ENCODE peak calls at places on chromosomes 13 and 19, in ten cellular contexts. M, L, Q, Y, O, J, A, E, N and S are unnamed samples. For H3K4me1, the result is how much of the 10 kb centered on the place peaks cover.

GRCh38 chr13:42337808-42338600 is 66.1 kb downstream of the AKAP11 start:
- DNase-seq in O (no peak), N (no peak), A (no peak), L (no peak), M (no peak), Q (no peak), Y (no peak), J (no peak), E (no peak), S (no peak)

GRCh38 chr13:63901630-63902029 is 2486.0 kb upstream of the PCDH20 start:
- DNase-seq in Y (no peak), O (no peak), A (no peak), J (peak), E (no peak), N (no peak), L (no peak), M (no peak), Q (peak), S (no peak)

GRCh38 chr13:110422913-110423688 is 116.0 kb downstream of the COL4A2 start:
- DNase-seq in A (no peak), J (no peak), O (no peak), Y (no peak), M (no peak), E (no peak), Q (no peak), N (no peak), L (no peak), S (no peak)

GRCh38 chr13:113950451-113951245 is 23.2 kb downstream of the C13orf46 start:
- DNase-seq in Y (no peak), E (no peak), L (no peak), J (no peak), M (no peak), A (no peak), Q (no peak), N (peak), O (no peak), S (no peak)

GRCh38 chr13:73216381-73216831 is 157.6 kb downstream of the KLF5 start:
- DNase-seq in Y (no peak), J (no peak), A (no peak), L (no peak), N (no peak), O (no peak), M (no peak), E (no peak), Q (no peak), S (no peak)

GRCh38 chr13:44331912-44332840 is 41.4 kb upstream of the SERP2 start:
- DNase-seq in L (no peak), N (no peak), Q (no peak), J (no peak), Y (no peak), M (no peak), O (peak), E (no peak), A (peak), S (peak)

GRCh38 chr19:3520166-3521103 is 14.3 kb downstream of the FZR1 start:
- DNase-seq in Q (no peak), E (peak), N (no peak), Y (no peak), O (no peak), L (no peak), A (peak), J (peak), M (no peak), S (no peak)

GRCh38 chr19:58556633-58557252 is 1.7 kb downstream of the UBE2M start:
- DNase-seq in O (no peak), E (no peak), Y (no peak), M (no peak), Q (no peak), J (no peak), L (no peak), A (no peak), N (peak), S (peak)

GRCh38 chr19:58227964-58228583 is 640 bp upstream of the ZNF544 start:
- DNase-seq in A (no peak), E (no peak), J (peak), M (no peak), L (no peak), N (no peak), O (no peak), Y (no peak), Q (no peak), S (no peak)

GRCh38 chr13:75398072-75398471 is 83.9 kb downstream of the TBC1D4 start:
- DNase-seq in O (no peak), A (no peak), M (no peak), Q (no peak), L (no peak), Y (no peak), E (no peak), N (no peak), J (no peak), S (no peak)

GRCh38 chr13:89361909-89362308 is 1690.7 kb downstream of the SLITRK5 start:
- DNase-seq in J (no peak), L (no peak), Q (no peak), Y (no peak), E (no peak), A (no peak), O (no peak), N (no peak), M (no peak), S (no peak)

DNA sequence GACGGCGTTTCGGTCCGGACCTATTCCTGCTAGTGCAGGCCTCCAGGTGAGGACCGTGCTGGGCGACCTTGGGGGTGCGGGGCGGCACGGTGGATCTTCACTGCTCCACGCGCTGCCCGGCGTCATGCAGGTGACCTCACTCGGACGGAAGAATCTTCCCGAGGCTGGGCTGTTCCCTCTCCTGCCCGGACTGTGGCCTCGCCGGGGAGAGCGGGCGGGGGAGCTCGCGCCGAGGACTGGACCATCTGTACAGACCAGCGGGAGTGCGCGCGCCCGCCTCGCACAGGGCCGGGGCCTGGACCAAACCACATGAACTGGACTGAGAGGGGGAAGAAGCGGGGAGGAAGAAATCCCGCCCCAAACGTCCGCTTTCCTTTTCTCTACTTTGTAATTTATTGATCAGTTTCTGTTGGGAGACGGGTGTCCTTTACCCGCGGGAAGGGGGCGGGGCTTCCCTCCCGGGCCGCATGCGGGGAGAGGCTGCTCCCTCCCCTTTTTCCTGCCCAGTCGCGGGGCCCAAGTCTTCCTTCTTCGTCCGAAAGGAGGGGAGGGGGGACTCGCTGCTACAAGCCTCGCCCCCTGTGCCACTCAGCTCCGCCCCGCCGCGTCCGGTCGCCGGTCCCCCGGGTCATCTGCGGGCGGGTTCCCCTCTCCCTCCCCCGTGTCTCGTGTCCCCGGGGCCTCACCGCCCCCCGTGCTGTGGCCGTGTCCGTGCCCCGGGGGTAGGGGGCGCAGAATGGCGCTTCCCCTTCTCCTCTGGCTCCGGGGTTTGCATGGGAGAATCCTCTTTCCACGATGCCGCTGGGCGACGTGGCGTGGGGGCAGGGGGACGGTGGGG is 4.9 kb downstream of the HRC start:
- DNase-seq in M (peak), L (peak), Y (peak), J (peak), N (peak), Q (peak), O (peak), A (peak), E (peak), S (peak)
- TF ChIP-seq POLR2AphosphoS5 in M (peak), L (peak), Y (no peak), J (peak), N (no peak), Q (peak), O (peak), A (peak), E (no peak), S (no peak)

GRCh38 chr13:51605698-51606097 is 21.4 kb downstream of the WDFY2 start:
- DNase-seq in A (no peak), L (no peak), Y (no peak), O (no peak), N (no peak), E (no peak), J (no peak), Q (no peak), M (no peak), S (no peak)

GRCh38 chr13:51601601-51602348 is 17.5 kb downstream of the WDFY2 start:
- DNase-seq in A (no peak), Q (no peak), N (no peak), O (no peak), E (no peak), L (no peak), Y (no peak), J (no peak), M (no peak), S (no peak)

GRCh38 chr13:51603716-51604115 is 19.5 kb downstream of the WDFY2 start:
- DNase-seq in J (no peak), M (no peak), Y (no peak), O (no peak), L (no peak), E (no peak), Q (no peak), N (no peak), A (no peak), S (no peak)

GRCh38 chr13:51599444-51600176 is 15.3 kb downstream of the WDFY2 start:
- DNase-seq in A (no peak), L (no peak), E (no peak), N (no peak), J (no peak), Y (no peak), O (no peak), M (no peak), Q (no peak), S (no peak)

GRCh38 chr13:51600703-51601102 is 16.4 kb downstream of the WDFY2 start:
- DNase-seq in E (no peak), L (no peak), N (no peak), Y (no peak), Q (no peak), A (no peak), M (no peak), J (no peak), O (no peak), S (no peak)
- H3K4me1 ChIP-seq in E (under half), L (under half), N (under half), Y (under half), Q (half or more), A (under half), M (under half), J (under half), O (under half), S (under half)

DNA sequence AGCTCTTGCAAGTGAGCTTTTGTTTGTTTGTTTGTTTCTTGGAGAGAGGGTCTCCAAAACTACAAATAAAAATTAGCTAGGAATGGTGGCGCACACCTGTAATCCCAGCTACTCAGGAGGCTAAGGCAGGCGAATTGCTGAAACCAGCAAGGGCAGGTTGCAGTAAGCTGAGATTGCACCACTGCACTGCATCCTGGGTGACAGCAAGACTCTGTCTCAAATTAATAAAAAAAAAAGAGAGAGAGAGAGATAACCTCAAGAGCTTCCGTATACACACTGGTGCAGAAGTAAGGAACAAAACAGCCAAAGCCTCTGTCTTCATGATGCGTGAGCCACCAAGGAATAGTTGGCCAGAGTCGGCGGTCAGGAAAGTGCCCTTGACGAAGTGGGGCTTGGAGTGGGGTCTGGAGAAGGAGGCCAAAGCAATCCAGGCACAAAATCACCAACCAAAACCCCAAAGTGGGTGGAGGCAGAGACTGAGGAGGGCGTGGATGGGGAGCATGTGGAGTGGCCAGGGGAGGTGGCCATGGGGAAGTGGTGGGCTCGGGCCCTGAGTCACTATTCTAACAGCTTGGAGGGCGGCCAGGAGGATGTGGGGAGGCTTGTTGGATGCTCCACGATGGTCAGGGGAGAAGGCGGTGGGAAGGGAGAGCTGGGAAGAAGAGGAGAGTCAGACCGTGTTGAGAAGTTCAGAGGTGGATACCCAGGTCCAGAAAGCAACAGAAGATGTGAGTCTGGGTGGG is 21.2 kb upstream of the TOMM40 start:
- DNase-seq in O (peak), Q (no peak), L (no peak), M (no peak), Y (no peak), E (no peak), J (no peak), N (no peak), A (no peak), S (peak)
- H3K4me3 ChIP-seq in O (no peak), Q (no peak), L (no peak), M (no peak), Y (no peak), E (no peak), J (no peak), N (peak), A (no peak), S (no peak)

DNA sequence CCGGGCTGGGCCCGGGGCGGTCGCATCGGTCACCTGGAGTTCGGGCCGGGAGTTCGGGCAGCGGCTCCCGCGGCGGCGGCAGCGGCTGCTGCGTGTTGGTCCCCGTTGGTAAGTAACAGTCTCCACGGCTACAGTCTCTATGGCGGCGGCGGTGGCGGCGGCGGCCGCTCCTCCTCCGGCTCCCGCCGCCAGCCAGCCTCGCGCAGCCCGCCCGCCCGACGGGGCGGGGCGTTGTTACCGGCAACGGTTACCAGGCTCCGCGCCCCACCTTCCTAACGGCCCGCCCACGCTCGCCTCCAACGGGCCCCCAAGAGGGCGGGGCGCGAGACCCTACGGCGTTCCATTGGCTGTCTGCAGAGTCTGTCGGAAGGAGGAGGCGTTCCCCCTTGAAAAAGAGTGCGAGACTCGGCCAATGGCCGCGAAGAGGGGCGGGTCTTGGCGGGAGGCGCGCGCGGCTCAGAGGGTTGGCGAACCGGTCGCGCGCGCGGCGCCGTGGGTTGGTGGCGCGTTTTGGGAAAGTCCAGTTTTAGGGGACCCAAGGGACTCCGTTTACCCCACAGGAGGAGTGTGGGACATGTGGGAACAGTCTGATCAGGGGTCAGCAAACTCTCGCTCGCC is at the start of gene RFX2:
- DNase-seq in N (peak), O (peak), Y (peak), J (peak), A (peak), L (peak), Q (peak), M (peak), E (peak), S (peak)
- TF ChIP-seq POLR2AphosphoS5 in N (peak), O (peak), Y (no peak), J (peak), A (peak), L (peak), Q (no peak), M (peak), E (no peak), S (peak)

DNA sequence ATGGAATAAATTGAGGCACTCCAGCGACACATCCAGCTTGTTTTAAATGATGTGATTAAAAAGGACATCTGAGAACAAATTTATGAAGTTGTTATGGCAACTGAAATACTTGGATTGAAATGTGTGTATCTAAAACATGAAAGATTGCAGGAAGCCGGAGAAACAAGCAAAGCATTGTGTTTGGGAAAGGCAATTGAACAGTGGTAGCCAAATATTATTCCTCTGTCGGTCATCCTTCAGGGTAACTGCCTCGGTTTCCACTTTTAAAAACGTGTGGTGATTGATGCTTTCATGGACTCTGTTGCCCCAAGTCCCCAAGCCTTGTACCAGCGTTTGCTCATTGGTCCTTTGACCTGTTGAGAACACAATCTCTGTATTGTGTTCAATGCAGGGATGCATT is 158.8 kb downstream of the TM9SF2 start:
- DNase-seq in M (no peak), O (no peak), J (no peak), A (no peak), Y (peak), Q (no peak), L (no peak), E (no peak), N (no peak), S (no peak)
- H3K4me1 ChIP-seq in M (under half), O (under half), J (half or more), A (under half), Y (under half), Q (under half), L (under half), E (under half), N (under half), S (under half)

DNA sequence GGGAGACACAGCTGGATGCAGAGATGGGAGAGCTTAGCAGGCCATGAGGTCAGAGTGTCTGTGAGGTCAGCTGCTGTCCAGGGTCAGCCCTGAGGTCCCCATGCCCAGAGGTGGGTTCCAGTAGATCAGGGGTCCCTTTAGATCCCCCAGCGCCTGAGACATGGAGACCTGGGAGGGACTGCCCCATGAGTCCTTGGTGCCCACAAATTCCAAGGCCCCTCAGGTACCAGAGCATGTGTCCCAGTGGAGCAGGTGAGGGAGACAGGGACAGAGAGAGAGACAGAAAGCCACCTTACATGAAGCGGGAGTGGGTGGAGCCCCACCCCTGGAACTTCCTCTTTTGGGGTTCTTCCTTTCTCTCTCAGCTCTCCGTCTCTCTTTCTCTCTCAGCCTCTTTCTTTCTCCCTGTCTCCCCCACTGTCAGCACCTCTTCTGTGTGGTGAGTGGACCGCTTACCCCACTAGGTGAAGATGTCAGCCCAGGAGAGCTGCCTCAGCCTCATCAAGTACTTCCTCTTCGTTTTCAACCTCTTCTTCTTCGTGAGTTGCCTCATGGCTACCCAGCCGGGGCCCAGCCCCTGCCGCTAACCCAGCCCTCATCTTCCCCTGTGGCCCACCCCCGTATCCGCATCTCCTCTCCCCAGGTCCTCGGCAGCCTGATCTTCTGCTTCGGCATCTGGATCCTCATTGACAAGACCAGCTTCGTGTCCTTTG is at the start of gene CD37:
- DNase-seq in N (peak), A (no peak), J (no peak), Q (no peak), E (peak), M (peak), L (no peak), O (peak), Y (no peak), S (no peak)
- H3K4me3 ChIP-seq in N (peak), A (no peak), J (no peak), Q (no peak), E (peak), M (peak), L (no peak), O (peak), Y (no peak), S (peak)

GRCh38 chr19:804419-805160 is 7.3 kb downstream of the PTBP1 start:
- DNase-seq in O (no peak), Q (no peak), Y (no peak), N (no peak), L (no peak), J (no peak), E (no peak), M (no peak), A (no peak), S (no peak)
- TF ChIP-seq POLR2AphosphoS5 in O (no peak), Q (no peak), Y (no peak), N (no peak), L (no peak), J (no peak), E (no peak), M (no peak), A (no peak), S (no peak)